ENCODE peak calls at places on chromosomes 12 and 14, in eight cellular contexts. T is CD4-positive, alpha-beta memory T cell; E is A549; U is naive thymus-derived CD4-positive, alpha-beta T cell; F is AG04450; W is esophagus muscularis mucosa; Y is brain microvascular endothelial cell; B is lower lobe of right lung. C is an unnamed sample.

GRCh38 chr12:47942327-47943230 is 20.8 kb upstream of the TMEM106C start:
- DNase-seq in T (peak; percentile 40), E (no peak), U (no peak), F (no peak), W (no peak), Y (no peak), B (no peak), C (peak; percentile 38)

GRCh38 chr12:43979450-43979849 is 143.6 kb downstream of the TMEM117 start:
- DNase-seq in T (no peak), E (no peak), U (no peak), F (no peak), W (no peak), Y (no peak), B (no peak), C (no peak)

GRCh38 chr12:20220339-20220738 is 148.0 kb upstream of the PDE3A start:
- DNase-seq in T (no peak), E (peak; percentile 56), U (no peak), F (no peak), W (no peak), Y (peak; percentile 38), B (no peak), C (no peak)

GRCh38 chr12:113130457-113131135 is 5.0 kb downstream of the RASAL1 start:
- DNase-seq in T (no peak), E (peak; percentile 48), U (no peak), F (no peak), W (no peak), Y (no peak), B (peak; percentile 43), C (no peak)

GRCh38 chr12:3684449-3685051 is 68.4 kb downstream of the CRACR2A start:
- DNase-seq in T (no peak), E (no peak), U (no peak), F (no peak), W (peak; percentile 75), Y (no peak), B (no peak), C (no peak)

GRCh38 chr12:132804426-132804861 is 24.2 kb downstream of the GOLGA3 start:
- DNase-seq in T (no peak), E (peak; percentile 29), U (no peak), F (no peak), W (no peak), Y (no peak), B (no peak), C (no peak)

GRCh38 chr12:10715491-10715890 is 7.6 kb downstream of the YBX3 start:
- DNase-seq in T (peak; percentile 18), E (no peak), U (peak; percentile 22), F (no peak), W (no peak), Y (no peak), B (no peak), C (peak; percentile 62)

GRCh38 chr12:26274441-26275312 is 79.3 kb downstream of the SSPN start:
- DNase-seq in T (no peak), E (peak; percentile 98), U (no peak), F (peak; percentile 98), W (peak; percentile 96), Y (peak; percentile 99), B (peak; percentile 86), C (no peak)

GRCh38 chr12:131116437-131117117 is 162.9 kb downstream of the ADGRD1 start:
- DNase-seq in T (no peak), E (peak; percentile 36), U (no peak), F (no peak), W (no peak), Y (no peak), B (peak; percentile 28), C (peak; percentile 24)

GRCh38 chr12:42716521-42716920 is 127.0 kb upstream of the PRICKLE1 start:
- DNase-seq in T (no peak), E (no peak), U (no peak), F (no peak), W (no peak), Y (peak; percentile 82), B (no peak), C (no peak)

GRCh38 chr14:91883770-91884169 is 16.4 kb upstream of the TC2N start:
- DNase-seq in T (no peak), E (no peak), U (no peak), F (no peak), W (no peak), Y (no peak), B (no peak), C (no peak)

GRCh38 chr12:1970331-1970900 is 33.8 kb downstream of the DCP1B start:
- DNase-seq in T (no peak), E (no peak), U (no peak), F (no peak), W (no peak), Y (no peak), B (no peak), C (no peak)

GRCh38 chr14:44742202-44742601 is 219.5 kb downstream of the KLHL28 start:
- DNase-seq in T (no peak), E (no peak), U (no peak), F (no peak), W (no peak), Y (no peak), B (no peak), C (no peak)

GRCh38 chr12:93302331-93303229 is 75.1 kb upstream of the NUDT4 start:
- DNase-seq in T (no peak), E (no peak), U (no peak), F (peak; percentile 82), W (no peak), Y (peak; percentile 95), B (no peak), C (no peak)

GRCh38 chr12:48973992-48974673 is 2.6 kb upstream of the WNT10B start:
- DNase-seq in T (no peak), E (peak; percentile 56), U (no peak), F (no peak), W (no peak), Y (peak; percentile 61), B (peak; percentile 62), C (no peak)

GRCh38 chr12:11513288-11513687 is 117.9 kb upstream of the PRB2 start:
- DNase-seq in T (no peak), E (peak; percentile 35), U (no peak), F (no peak), W (no peak), Y (peak; percentile 12), B (no peak), C (no peak)

GRCh38 chr12:62258231-62258630 is 2.0 kb upstream of the USP15 start:
- DNase-seq in T (no peak), E (no peak), U (no peak), F (no peak), W (no peak), Y (no peak), B (no peak), C (no peak)

GRCh38 chr14:47833006-47833405 is 157.6 kb upstream of the MDGA2 start:
- DNase-seq in T (no peak), E (no peak), U (no peak), F (no peak), W (no peak), Y (no peak), B (no peak), C (no peak)

GRCh38 chr12:63150255-63151060 is 543 bp downstream of the AVPR1A start:
- DNase-seq in T (no peak), E (peak; percentile 10), U (no peak), F (no peak), W (no peak), Y (no peak), B (peak; percentile 41), C (no peak)

GRCh38 chr12:100643246-100643645 is 69.8 kb downstream of the GAS2L3 start:
- DNase-seq in T (no peak), E (no peak), U (no peak), F (no peak), W (no peak), Y (no peak), B (peak; percentile 65), C (no peak)

GRCh38 chr14:53273671-53274072 is 120.5 kb upstream of the DDHD1 start:
- DNase-seq in T (no peak), E (peak; percentile 42), U (no peak), F (no peak), W (no peak), Y (no peak), B (no peak), C (no peak)

GRCh38 chr12:41992029-41992428 is 152.6 kb downstream of the GXYLT1 start:
- DNase-seq in T (no peak), E (peak; percentile 70), U (no peak), F (no peak), W (no peak), Y (no peak), B (no peak), C (no peak)

GRCh38 chr12:63308701-63309100 is 157.7 kb upstream of the AVPR1A start:
- DNase-seq in T (no peak), E (no peak), U (no peak), F (no peak), W (no peak), Y (peak; percentile 45), B (no peak), C (no peak)

GRCh38 chr12:89391726-89392336 is 39.5 kb upstream of the DUSP6 start:
- DNase-seq in T (no peak), E (no peak), U (no peak), F (no peak), W (no peak), Y (no peak), B (no peak), C (no peak)
- H3K27ac ChIP-seq in T (no peak overlapping the region), E (no peak overlapping the region), U (no peak overlapping the region), F (no peak overlapping the region), W (no peak overlapping the region), Y (peak overlapping the region; percentile 48), B (peak overlapping the region; percentile 41), C (no peak overlapping the region)

DNA sequence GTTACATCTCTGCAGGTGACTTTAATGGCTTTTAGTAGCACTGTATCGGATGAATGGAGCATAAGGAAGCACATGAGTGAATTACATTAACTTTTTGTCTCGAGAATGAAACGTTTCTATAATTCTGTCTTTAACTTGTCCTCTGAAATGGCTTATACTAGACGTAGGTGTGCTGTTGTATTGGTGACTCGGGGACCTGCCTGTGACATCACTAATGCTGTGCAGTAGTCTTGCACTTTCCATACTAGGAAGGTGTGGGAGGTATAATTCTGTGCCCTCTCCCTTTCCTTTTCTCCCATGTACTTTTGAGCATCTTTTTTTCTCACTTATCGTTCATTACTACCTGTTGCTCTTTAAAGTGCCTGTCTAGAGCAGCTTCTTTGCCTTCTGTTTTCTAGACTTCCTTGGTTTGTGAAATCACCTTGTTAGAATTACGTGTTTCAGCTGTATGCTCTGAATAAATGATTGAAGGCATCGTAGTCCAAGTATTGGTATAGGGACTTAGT is 1.2 kb downstream of the NEDD1 start:
- DNase-seq in T (no peak), E (no peak), U (no peak), F (no peak), W (no peak), Y (no peak), B (no peak), C (peak; percentile 4)
- H3K27ac ChIP-seq in T (peak overlapping the region; percentile 96), E (peak overlapping the region; percentile 90), U (peak overlapping the region; percentile 99), F (no peak overlapping the region), W (peak overlapping the region; percentile 90), Y (no peak overlapping the region), B (peak overlapping the region; percentile 94), C (peak overlapping the region; percentile 98)

DNA sequence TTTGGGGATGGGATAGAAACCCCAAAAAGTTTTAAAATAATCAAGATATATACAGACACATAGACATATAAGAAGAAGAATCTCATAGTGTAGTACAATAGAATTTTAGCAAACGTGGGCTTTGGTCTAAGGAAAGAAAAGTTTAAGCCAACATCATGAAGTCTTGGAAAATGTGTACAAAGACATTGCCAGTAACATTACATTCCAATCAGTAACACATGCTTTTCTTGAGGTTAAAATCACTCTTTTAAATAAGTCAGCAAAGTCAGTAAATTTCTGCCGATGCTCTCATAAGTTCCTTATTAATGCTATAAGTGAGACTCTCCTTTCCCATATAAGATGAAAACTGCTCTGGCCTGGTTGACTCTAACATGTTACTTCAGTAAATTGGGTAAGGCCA is 201.2 kb upstream of the LRIG3 start:
- DNase-seq in T (no peak), E (no peak), U (no peak), F (no peak), W (no peak), Y (no peak), B (no peak), C (no peak)
- H3K27ac ChIP-seq in T (no peak overlapping the region), E (no peak overlapping the region), U (no peak overlapping the region), F (no peak overlapping the region), W (no peak overlapping the region), Y (no peak overlapping the region), B (no peak overlapping the region), C (no peak overlapping the region)

GRCh38 chr14:90733139-90733808 is 83.0 kb downstream of the TTC7B start:
- DNase-seq in T (no peak), E (no peak), U (no peak), F (no peak), W (peak; percentile 78), Y (no peak), B (no peak), C (no peak)
- H3K27ac ChIP-seq in T (no peak overlapping the region), E (no peak overlapping the region), U (no peak overlapping the region), F (no peak overlapping the region), W (no peak overlapping the region), Y (no peak overlapping the region), B (no peak overlapping the region), C (no peak overlapping the region)